ENCODE peak calls at places on chromosomes 5 and 9, in five cellular contexts. V is IMR-90, N is mesenchymal stem cell, G is H1, C is neuronal stem cell. M is an unnamed sample. For H3K79me1, the result is how much of the 10 kb centered on the place peaks cover.

GRCh38 chr5:179870403-179870903 is 11.8 kb upstream of the MRNIP start:
- DNase-seq in N (peak), C (no peak), G (peak), V (peak), M (peak)

GRCh38 chr5:16871746-16872339 is 64.2 kb downstream of the MYO10 start:
- DNase-seq in G (no peak), N (peak), C (no peak), V (peak), M (no peak)

GRCh38 chr9:127283917-127284316 is 19.3 kb downstream of the GARNL3 start:
- DNase-seq in V (peak), C (no peak), G (no peak), N (peak), M (no peak)

GRCh38 chr9:82124090-82124489 is 135.5 kb downstream of the SPATA31D1 start:
- DNase-seq in N (peak), V (peak), G (no peak), C (no peak), M (no peak)

GRCh38 chr5:173941758-173942401 is 47.1 kb upstream of the C5orf47 start:
- DNase-seq in V (no peak), N (no peak), G (peak), C (no peak), M (peak)

GRCh38 chr9:130443840-130444492 is 795 bp upstream of the ASS1 start:
- DNase-seq in N (no peak), C (no peak), V (no peak), G (no peak), M (no peak)

GRCh38 chr5:1246711-1247431 is 21.7 kb downstream of the SLC6A18 start:
- DNase-seq in N (peak), G (peak), V (no peak), C (peak), M (peak)

GRCh38 chr5:94691947-94692346 is 73.5 kb downstream of the SLF1 start:
- DNase-seq in C (no peak), G (no peak), V (peak), N (peak), M (no peak)

GRCh38 chr5:68460147-68460760 is 244.7 kb downstream of the PIK3R1 start:
- DNase-seq in C (peak), V (peak), G (no peak), N (peak), M (no peak)

GRCh38 chr9:97397220-97397619 is 14.7 kb upstream of the TDRD7 start:
- DNase-seq in N (no peak), G (no peak), C (no peak), V (no peak), M (no peak)

GRCh38 chr5:14720236-14720923 is 55.9 kb downstream of the OTULIN start:
- DNase-seq in G (no peak), N (peak), C (no peak), V (peak), M (no peak)

GRCh38 chr5:160230686-160231527 is 1.6 kb downstream of the FABP6 start:
- DNase-seq in V (peak), G (no peak), C (no peak), N (no peak), M (no peak)

GRCh38 chr9:115985657-115986056 is 167.9 kb upstream of the PAPPA start:
- DNase-seq in C (no peak), V (no peak), N (no peak), G (no peak), M (no peak)

GRCh38 chr9:126622872-126623271 is 9.1 kb downstream of the LMX1B start:
- DNase-seq in G (no peak), N (no peak), C (no peak), V (no peak), M (no peak)

GRCh38 chr5:152730176-152730575 is 325.1 kb upstream of the NMUR2 start:
- DNase-seq in G (no peak), N (no peak), V (no peak), C (no peak), M (no peak)

GRCh38 chr9:4126184-4126865 is 173.5 kb downstream of the GLIS3 start:
- DNase-seq in G (no peak), V (peak), C (no peak), N (peak), M (no peak)

GRCh38 chr5:170503970-170504525 is at the start of gene KCNIP1:
- DNase-seq in G (no peak), C (peak), N (peak), V (no peak), M (peak)

GRCh38 chr5:173452098-173452497 is 123.9 kb upstream of the STC2 start:
- DNase-seq in C (no peak), G (no peak), N (peak), V (peak), M (no peak)

GRCh38 chr5:103411721-103412120 is 150.9 kb downstream of the NUDT12 start:
- DNase-seq in C (no peak), N (no peak), G (no peak), V (no peak), M (no peak)

GRCh38 chr9:5553211-5553610 is 42.9 kb downstream of the PDCD1LG2 start:
- DNase-seq in V (peak), C (no peak), N (peak), G (no peak), M (no peak)

GRCh38 chr9:105647595-105648349 is 14.5 kb upstream of the TAL2 start:
- DNase-seq in V (peak), G (peak), N (no peak), C (no peak), M (peak)
- H2BK15ac ChIP-seq in V (no peak), G (no peak), N (no peak), C (no peak), M (no peak)

GRCh38 chr9:88441301-88442007 is 53.2 kb downstream of the SPIN1 start:
- DNase-seq in G (no peak), V (no peak), C (no peak), N (no peak), M (no peak)
- H3K79me1 ChIP-seq in G (under half), V (half or more), C (under half), N (under half), M (under half)

GRCh38 chr9:73059304-73059703 is 92.4 kb upstream of the ANXA1 start:
- DNase-seq in C (no peak), N (no peak), G (no peak), V (no peak), M (no peak)
- H2AFZ ChIP-seq in C (no peak), N (no peak), G (no peak), V (no peak), M (no peak)

GRCh38 chr9:123776856-123777560 is 152.9 kb downstream of the DENND1A start:
- DNase-seq in G (no peak), V (no peak), N (no peak), C (no peak), M (no peak)
- H2BK15ac ChIP-seq in G (no peak), V (no peak), N (no peak), C (no peak), M (no peak)

GRCh38 chr5:151382576-151382975 is 35.2 kb upstream of the SLC36A2 start:
- DNase-seq in G (no peak), V (no peak), N (no peak), C (no peak), M (no peak)
- H3K79me1 ChIP-seq in G (under half), V (under half), N (under half), C (under half), M (under half)

GRCh38 chr9:121862371-121862970 is 211.0 kb downstream of the DAB2IP start:
- DNase-seq in N (no peak), V (no peak), C (no peak), G (no peak), M (no peak)
- H2AFZ ChIP-seq in N (no peak), V (no peak), C (no peak), G (no peak), M (no peak)

GRCh38 chr5:154523104-154523503 is 45.1 kb upstream of the HAND1 start:
- DNase-seq in V (no peak), G (no peak), C (no peak), N (no peak), M (no peak)
- H2BK15ac ChIP-seq in V (no peak), G (no peak), C (no peak), N (no peak), M (no peak)

GRCh38 chr5:157529002-157529401 is 46.6 kb downstream of the ADAM19 start:
- DNase-seq in G (no peak), N (no peak), V (no peak), C (no peak), M (no peak)
- H3K79me1 ChIP-seq in G (under half), N (under half), V (half or more), C (under half), M (under half)

GRCh38 chr9:80794197-80794596 is 895.1 kb downstream of the TLE1 start:
- DNase-seq in N (no peak), G (no peak), C (no peak), V (no peak), M (no peak)

GRCh38 chr9:80797427-80797825 is 891.9 kb downstream of the TLE1 start:
- DNase-seq in G (no peak), C (no peak), N (peak), V (no peak), M (no peak)

GRCh38 chr9:80793706-80794105 is 895.6 kb downstream of the TLE1 start:
- DNase-seq in V (no peak), N (no peak), G (no peak), C (no peak), M (no peak)

GRCh38 chr9:80796662-80797426 is 892.5 kb downstream of the TLE1 start:
- DNase-seq in C (peak), V (no peak), G (no peak), N (peak), M (no peak)

GRCh38 chr9:80797841-80798688 is 891.3 kb downstream of the TLE1 start:
- DNase-seq in V (peak), N (peak), G (no peak), C (no peak), M (no peak)
- H2AFZ ChIP-seq in V (no peak), N (no peak), G (no peak), C (no peak), M (no peak)